ENCODE peak calls at places on chromosomes 13 and 19, in four cellular contexts. C is sigmoid colon, D is colonic mucosa, Y is right lobe of liver. F is an unnamed sample.

GRCh38 chr13:20360041-20360491 is 127.9 kb upstream of the GJB6 start:
- DNase-seq in C (no peak), D (no peak), Y (peak), F (no peak)

GRCh38 chr19:31099470-31100190 is 249.6 kb downstream of the TSHZ3 start:
- DNase-seq in Y (no peak), D (no peak), C (no peak), F (no peak)

GRCh38 chr19:15570420-15570819 is 44.6 kb upstream of the CYP4F8 start:
- DNase-seq in C (no peak), Y (no peak), D (no peak), F (no peak)

GRCh38 chr13:27954406-27954851 is 14.7 kb downstream of the CDX2 start:
- DNase-seq in C (no peak), D (peak), Y (peak), F (no peak)

GRCh38 chr19:53965091-53965490 is 2.4 kb downstream of the CACNG8 start:
- DNase-seq in Y (no peak), D (no peak), C (no peak), F (no peak)

GRCh38 chr19:48815870-48816501 is 5.2 kb upstream of the BCAT2 start:
- DNase-seq in Y (no peak), C (no peak), D (no peak), F (no peak)

GRCh38 chr13:106036870-106037269 is 498.6 kb downstream of the EFNB2 start:
- DNase-seq in Y (no peak), C (no peak), D (no peak), F (no peak)

GRCh38 chr13:23378009-23378632 is 55.4 kb downstream of the SACS start:
- DNase-seq in C (no peak), D (peak), Y (no peak), F (no peak)

DNA sequence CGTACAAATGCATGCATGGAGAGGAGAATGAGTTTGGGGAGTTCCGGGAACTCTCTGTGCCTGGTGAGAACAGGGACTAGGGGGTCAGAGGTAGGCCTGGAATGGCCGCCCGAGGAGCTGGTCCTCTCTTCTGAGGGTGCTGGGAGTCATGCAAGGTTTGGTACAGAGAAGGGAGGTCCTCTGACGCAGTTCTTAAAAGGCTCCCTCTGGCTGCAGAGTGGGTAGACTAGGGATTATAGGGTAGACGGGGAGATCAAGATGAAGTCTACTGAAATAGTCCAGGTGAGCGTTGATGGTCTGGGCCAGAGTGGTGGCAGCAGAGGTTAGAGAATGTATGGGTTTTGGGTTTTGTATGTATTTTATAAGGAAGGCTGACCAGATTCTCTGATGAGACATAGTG is 796 bp downstream of the ZNF304 start:
- DNase-seq in C (no peak), Y (no peak), D (no peak), F (no peak)
- TF ChIP-seq CTCF in C (no peak), Y (no peak), D (no peak), F (no peak)

DNA sequence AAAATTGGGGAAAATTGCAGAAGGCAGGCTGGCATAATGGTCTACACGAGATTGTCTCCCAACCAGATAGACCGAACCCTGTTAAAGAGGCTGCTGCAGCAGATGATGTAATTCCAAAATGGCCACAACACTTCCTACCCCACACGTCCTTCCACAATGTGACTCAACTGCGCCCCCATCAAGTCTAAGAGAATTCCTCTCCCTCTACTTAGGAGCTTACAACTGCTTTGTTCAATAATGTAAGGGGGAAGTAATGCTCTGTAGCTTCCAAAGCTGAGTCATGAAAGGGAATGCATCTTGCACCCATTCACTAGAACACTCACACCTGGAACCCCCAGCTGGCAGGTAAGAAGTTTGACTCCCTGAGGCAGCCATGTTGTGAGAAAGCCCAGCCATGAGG is 117.8 kb upstream of the IRS2 start:
- DNase-seq in C (no peak), D (no peak), Y (no peak), F (no peak)
- TF ChIP-seq CTCF in C (no peak), D (no peak), Y (no peak), F (no peak)

DNA sequence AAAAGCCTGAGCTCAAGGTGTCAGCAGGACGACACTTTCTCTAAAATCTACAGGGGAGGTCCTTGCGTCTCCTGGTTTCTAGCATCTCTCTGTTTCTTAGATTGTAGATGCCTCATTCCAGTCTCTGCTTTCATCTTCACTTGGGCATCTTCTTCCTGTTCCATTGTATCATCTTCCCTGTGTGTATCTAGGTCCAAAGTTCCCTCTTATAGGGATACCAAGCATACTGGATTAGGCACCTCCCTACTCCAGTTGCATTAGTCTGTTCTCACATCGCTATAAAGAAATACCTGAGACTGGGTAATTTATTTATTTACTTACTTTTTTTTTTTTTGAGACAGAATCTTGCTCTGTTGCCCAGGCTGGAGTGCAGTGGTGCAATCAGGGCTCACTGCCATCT is 91.3 kb upstream of the ABCC4 start:
- DNase-seq in C (no peak), D (no peak), Y (no peak), F (no peak)
- TF ChIP-seq CTCF in C (no peak), D (no peak), Y (no peak), F (no peak)

GRCh38 chr19:2227415-2228156 is 8.5 kb downstream of the PLEKHJ1 start:
- DNase-seq in Y (peak), D (no peak), C (no peak), F (no peak)
- TF ChIP-seq CTCF in Y (no peak), D (no peak), C (no peak), F (no peak)

GRCh38 chr13:33260168-33261098 is 25.1 kb downstream of the STARD13 start:
- DNase-seq in D (no peak), Y (peak), C (no peak), F (no peak)
- TF ChIP-seq CTCF in D (no peak), Y (no peak), C (no peak), F (no peak)

GRCh38 chr19:51904331-51905165 is at the start of gene ZNF649:
- DNase-seq in Y (peak), D (peak), C (peak), F (no peak)
- TF ChIP-seq CTCF in Y (no peak), D (no peak), C (no peak), F (no peak)

GRCh38 chr13:103236213-103236612 is 170.0 kb upstream of the SLC10A2 start:
- DNase-seq in D (no peak), Y (no peak), C (no peak), F (no peak)
- TF ChIP-seq CTCF in D (no peak), Y (no peak), C (no peak), F (peak)

F was measured in chondrocyte.